ENCODE peak calls at places on chromosomes 7 and 10, in four cellular contexts. K is heart left ventricle, Z is HCT116, A is spleen. G is an unnamed sample. For H3K4me1, the result is how much of the 10 kb centered on the place peaks cover.

GRCh38 chr7:94907026-94907419 is 371 bp upstream of the PPP1R9A start:
- DNase-seq in K (no peak), Z (peak), A (no peak), G (no peak)

GRCh38 chr7:41993173-41993867 is 243.7 kb downstream of the GLI3 start:
- DNase-seq in K (no peak), Z (no peak), A (no peak), G (no peak)

GRCh38 chr7:44242091-44242490 is 41.3 kb downstream of the YKT6 start:
- DNase-seq in K (no peak), Z (no peak), A (no peak), G (no peak)

GRCh38 chr7:131284702-131285419 is 42.8 kb upstream of the MKLN1 start:
- DNase-seq in K (no peak), Z (no peak), A (no peak), G (peak)

GRCh38 chr7:28096713-28097112 is 83.9 kb downstream of the JAZF1 start:
- DNase-seq in K (no peak), Z (peak), A (no peak), G (no peak)

GRCh38 chr7:8618441-8619070 is 185.1 kb downstream of the NXPH1 start:
- DNase-seq in K (no peak), Z (no peak), A (no peak), G (no peak)

GRCh38 chr10:106392781-106393180 is 771.7 kb downstream of the SORCS1 start:
- DNase-seq in K (no peak), Z (no peak), A (no peak), G (no peak)

GRCh38 chr7:26857534-26858228 is 6.7 kb downstream of the SKAP2 start:
- DNase-seq in K (no peak), Z (no peak), A (peak), G (no peak)

GRCh38 chr7:155913311-155913710 is 101.0 kb upstream of the SHH start:
- DNase-seq in K (no peak), Z (no peak), A (no peak), G (peak)

GRCh38 chr7:34823650-34824258 is 165.7 kb downstream of the NPSR1 start:
- DNase-seq in K (no peak), Z (peak), A (no peak), G (no peak)

GRCh38 chr10:7471720-7472367 is 61.0 kb upstream of the SFMBT2 start:
- DNase-seq in K (no peak), Z (no peak), A (peak), G (no peak)

GRCh38 chr7:569071-569855 is 49.6 kb upstream of the PDGFA start:
- DNase-seq in K (no peak), Z (no peak), A (no peak), G (no peak)

GRCh38 chr7:74174606-74175082 is 488 bp downstream of the EIF4H start:
- DNase-seq in K (peak), Z (no peak), A (no peak), G (peak)

GRCh38 chr10:11024596-11024995 is 6.9 kb downstream of the CELF2 start:
- DNase-seq in K (no peak), Z (no peak), A (no peak), G (no peak)

GRCh38 chr7:142556745-142557144 is 192.5 kb upstream of the PRSS1 start:
- DNase-seq in K (no peak), Z (peak), A (no peak), G (no peak)

GRCh38 chr7:145263886-145264285 is 428.0 kb upstream of the TPK1 start:
- DNase-seq in K (no peak), Z (no peak), A (no peak), G (no peak)

GRCh38 chr7:115146148-115146547 is 224.3 kb downstream of the MDFIC start:
- DNase-seq in K (no peak), Z (peak), A (no peak), G (no peak)

GRCh38 chr10:80260295-80261243 is 28.9 kb downstream of the MAT1A start:
- DNase-seq in K (no peak), Z (no peak), A (peak), G (no peak)

GRCh38 chr7:82481499-82482097 is 38.0 kb upstream of the CACNA2D1 start:
- DNase-seq in K (no peak), Z (peak), A (no peak), G (no peak)

GRCh38 chr7:24908757-24909156 is 71.2 kb downstream of the OSBPL3 start:
- DNase-seq in K (no peak), Z (no peak), A (no peak), G (no peak)
- H3K4me1 ChIP-seq in K (under half), Z (half or more), A (half or more), G (under half)

DNA sequence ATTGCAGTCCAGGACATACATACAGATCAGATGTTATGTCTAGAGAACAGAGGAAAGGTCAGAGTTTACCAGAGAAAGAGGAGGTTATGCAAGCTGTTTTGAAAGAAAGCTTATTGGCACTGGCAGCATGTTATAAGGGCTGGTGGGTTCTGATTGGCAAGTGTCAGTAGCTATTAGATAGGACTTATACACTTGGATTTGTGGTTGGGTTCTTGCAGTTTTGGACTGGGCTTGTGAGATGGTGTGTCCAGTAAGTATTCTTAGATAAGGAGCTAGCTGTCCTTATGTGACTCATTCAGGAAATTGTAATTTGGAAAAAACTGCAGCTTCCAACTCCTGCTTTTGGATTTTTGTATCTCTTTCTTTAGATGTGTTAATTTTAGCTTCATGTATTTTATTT is 130.7 kb upstream of the NAMPT start:
- DNase-seq in K (no peak), Z (no peak), A (no peak), G (no peak)
- TF ChIP-seq POLR2A in K (no peak), Z (no peak), A (no peak), G (no peak)

DNA sequence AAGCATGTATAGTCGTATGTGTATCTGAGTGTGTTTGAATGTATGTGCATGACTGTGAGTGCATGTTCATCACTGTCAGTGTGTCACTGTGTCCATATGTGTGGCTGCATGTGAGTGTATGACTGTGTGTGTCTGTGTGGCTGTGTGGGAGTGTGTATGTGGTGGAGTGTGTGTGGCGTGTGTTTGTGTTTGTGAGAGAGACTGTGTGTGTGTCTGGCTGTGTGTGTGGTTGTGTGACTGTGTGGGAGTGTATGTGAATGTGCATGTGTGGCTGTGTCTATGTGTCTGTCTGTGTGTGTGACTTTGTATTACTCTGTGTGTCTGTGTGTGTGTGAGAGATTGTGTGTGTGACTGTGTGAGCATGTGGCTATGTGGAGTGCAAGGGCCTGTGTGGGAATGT is 502.4 kb downstream of the DNAJB6 start:
- DNase-seq in K (no peak), Z (no peak), A (peak), G (no peak)
- H3K4me1 ChIP-seq in K (under half), Z (under half), A (under half), G (under half)

GRCh38 chr10:116524736-116525135 is 21.0 kb upstream of the PNLIP start:
- DNase-seq in K (no peak), Z (no peak), A (no peak), G (no peak)

GRCh38 chr10:116526219-116526618 is 19.5 kb upstream of the PNLIP start:
- DNase-seq in K (no peak), Z (no peak), A (no peak), G (no peak)

GRCh38 chr10:116521424-116522305 is 24.1 kb upstream of the PNLIP start:
- DNase-seq in K (no peak), Z (peak), A (no peak), G (no peak)

GRCh38 chr10:116522803-116523381 is 22.8 kb upstream of the PNLIP start:
- DNase-seq in K (no peak), Z (no peak), A (no peak), G (no peak)
- TF ChIP-seq POLR2A in K (no peak), Z (no peak), A (no peak), G (no peak)

GRCh38 chr10:119208553-119208940 is 1.2 kb downstream of the GRK5 start:
- DNase-seq in K (no peak), Z (no peak), A (no peak), G (no peak)
- H3K4me1 ChIP-seq in K (under half), Z (under half), A (half or more), G (half or more)

GRCh38 chr10:97683556-97684357 is 3.3 kb downstream of the AVPI1 start:
- DNase-seq in K (no peak), Z (no peak), A (no peak), G (no peak)

GRCh38 chr10:97686962-97687784 is at the start of gene AVPI1:
- DNase-seq in K (peak), Z (peak), A (peak), G (peak)

GRCh38 chr10:97686301-97686961 is 610 bp downstream of the AVPI1 start:
- DNase-seq in K (no peak), Z (no peak), A (no peak), G (no peak)

GRCh38 chr10:97684866-97685394 is 2.1 kb downstream of the AVPI1 start:
- DNase-seq in K (no peak), Z (no peak), A (no peak), G (no peak)

DNA sequence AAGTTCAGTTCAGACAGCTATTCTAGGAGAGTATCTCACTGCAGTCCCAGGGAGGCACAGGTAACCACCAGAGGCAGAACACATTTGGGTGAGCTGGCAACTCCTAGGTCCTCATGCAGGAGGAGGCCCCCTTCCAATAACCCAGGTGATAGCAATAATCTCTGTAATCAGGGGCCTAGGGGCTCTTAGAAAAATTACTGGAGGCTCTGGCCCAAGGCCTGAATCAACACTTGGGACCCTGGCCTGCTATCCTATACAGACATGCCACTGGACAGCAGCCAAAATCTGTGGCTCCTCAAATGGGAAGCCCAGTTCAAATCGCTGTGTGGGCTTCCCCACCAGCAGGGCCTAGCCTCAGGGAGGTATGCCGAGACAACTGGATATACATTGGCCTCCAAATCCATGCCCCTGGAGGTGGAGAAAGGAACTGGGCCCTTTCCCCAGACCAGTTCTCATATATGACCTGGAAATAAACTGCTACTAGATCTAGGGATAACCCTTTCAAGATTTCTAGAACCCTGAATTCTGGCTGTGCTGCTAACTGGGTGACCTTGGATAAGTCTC is 1.6 kb downstream of the AVPI1 start:
- DNase-seq in K (no peak), Z (peak), A (no peak), G (no peak)
- TF ChIP-seq POLR2A in K (no peak), Z (no peak), A (no peak), G (no peak)

GRCh38 chr10:70478191-70479160 is at the start of gene PALD1:
- DNase-seq in K (peak), Z (peak), A (peak), G (no peak)
- H3K4me1 ChIP-seq in K (under half), Z (under half), A (half or more), G (half or more)